ENCODE peak calls at places on chromosomes 5 and 9, in ten cellular contexts. One of them, this sample, is unnamed.

GRCh38 chr9:134651226-134651905 is 9.8 kb downstream of the COL5A1 start:
- DNase-seq in cerebellar nuclear complex: no peak
- DNase-seq in brain microvascular endothelial cell: no peak
- DNase-seq in nephron progenitor cell: no peak
- DNase-seq in fibroblast of the aortic adventitia: no peak
- DNase-seq in iris pigment epithelial cell: no peak
- DNase-seq in sciatic nerve: peak
- DNase-seq in aorta: peak
- DNase-seq in WTC11: no peak
- DNase-seq in activated CD4-positive, CD25-positive, alpha-beta regulatory T cell: no peak
- DNase-seq in this sample: no peak

GRCh38 chr5:135135530-135136201 is 101.6 kb upstream of the PITX1 start:
- DNase-seq in iris pigment epithelial cell: peak
- DNase-seq in aorta: peak
- DNase-seq in nephron progenitor cell: no peak
- DNase-seq in fibroblast of the aortic adventitia: peak
- DNase-seq in cerebellar nuclear complex: no peak
- DNase-seq in sciatic nerve: no peak
- DNase-seq in brain microvascular endothelial cell: peak
- DNase-seq in WTC11: no peak
- DNase-seq in activated CD4-positive, CD25-positive, alpha-beta regulatory T cell: no peak
- DNase-seq in this sample: no peak

GRCh38 chr5:110703481-110703880 is 23.0 kb downstream of the TMEM232 start:
- DNase-seq in fibroblast of the aortic adventitia: no peak
- DNase-seq in sciatic nerve: no peak
- DNase-seq in iris pigment epithelial cell: no peak
- DNase-seq in WTC11: no peak
- DNase-seq in nephron progenitor cell: no peak
- DNase-seq in aorta: no peak
- DNase-seq in cerebellar nuclear complex: no peak
- DNase-seq in brain microvascular endothelial cell: no peak
- DNase-seq in activated CD4-positive, CD25-positive, alpha-beta regulatory T cell: no peak
- DNase-seq in this sample: no peak

GRCh38 chr5:39049298-39049697 is 24.9 kb downstream of the RICTOR start:
- DNase-seq in fibroblast of the aortic adventitia: no peak
- DNase-seq in cerebellar nuclear complex: no peak
- DNase-seq in nephron progenitor cell: no peak
- DNase-seq in iris pigment epithelial cell: no peak
- DNase-seq in brain microvascular endothelial cell: no peak
- DNase-seq in WTC11: no peak
- DNase-seq in sciatic nerve: no peak
- DNase-seq in activated CD4-positive, CD25-positive, alpha-beta regulatory T cell: no peak
- DNase-seq in aorta: no peak
- DNase-seq in this sample: no peak

GRCh38 chr9:784202-784601 is 57.3 kb upstream of the DMRT1 start:
- DNase-seq in activated CD4-positive, CD25-positive, alpha-beta regulatory T cell: no peak
- DNase-seq in WTC11: no peak
- DNase-seq in brain microvascular endothelial cell: no peak
- DNase-seq in sciatic nerve: no peak
- DNase-seq in fibroblast of the aortic adventitia: no peak
- DNase-seq in cerebellar nuclear complex: no peak
- DNase-seq in aorta: no peak
- DNase-seq in nephron progenitor cell: no peak
- DNase-seq in iris pigment epithelial cell: peak
- DNase-seq in this sample: no peak

GRCh38 chr9:136485651-136486050 is 2.8 kb upstream of the SEC16A start:
- DNase-seq in nephron progenitor cell: peak
- DNase-seq in aorta: no peak
- DNase-seq in activated CD4-positive, CD25-positive, alpha-beta regulatory T cell: no peak
- DNase-seq in brain microvascular endothelial cell: no peak
- DNase-seq in WTC11: no peak
- DNase-seq in fibroblast of the aortic adventitia: no peak
- DNase-seq in sciatic nerve: peak
- DNase-seq in cerebellar nuclear complex: no peak
- DNase-seq in iris pigment epithelial cell: no peak
- DNase-seq in this sample: no peak

GRCh38 chr5:123720955-123721354 is 209.0 kb downstream of the CSNK1G3 start:
- DNase-seq in brain microvascular endothelial cell: peak
- DNase-seq in nephron progenitor cell: no peak
- DNase-seq in sciatic nerve: no peak
- DNase-seq in cerebellar nuclear complex: no peak
- DNase-seq in iris pigment epithelial cell: peak
- DNase-seq in WTC11: no peak
- DNase-seq in activated CD4-positive, CD25-positive, alpha-beta regulatory T cell: no peak
- DNase-seq in fibroblast of the aortic adventitia: no peak
- DNase-seq in aorta: no peak
- DNase-seq in this sample: no peak

GRCh38 chr5:43227655-43228054 is 35.6 kb downstream of the NIM1K start:
- DNase-seq in WTC11: no peak
- DNase-seq in fibroblast of the aortic adventitia: peak
- DNase-seq in sciatic nerve: no peak
- DNase-seq in cerebellar nuclear complex: no peak
- DNase-seq in iris pigment epithelial cell: peak
- DNase-seq in aorta: no peak
- DNase-seq in activated CD4-positive, CD25-positive, alpha-beta regulatory T cell: no peak
- DNase-seq in nephron progenitor cell: no peak
- DNase-seq in brain microvascular endothelial cell: peak
- DNase-seq in this sample: no peak

GRCh38 chr5:142874537-142874936 is 104.4 kb downstream of the ARHGAP26 start:
- DNase-seq in sciatic nerve: peak
- DNase-seq in iris pigment epithelial cell: no peak
- DNase-seq in WTC11: no peak
- DNase-seq in brain microvascular endothelial cell: peak
- DNase-seq in activated CD4-positive, CD25-positive, alpha-beta regulatory T cell: no peak
- DNase-seq in cerebellar nuclear complex: no peak
- DNase-seq in nephron progenitor cell: no peak
- DNase-seq in fibroblast of the aortic adventitia: peak
- DNase-seq in aorta: peak
- DNase-seq in this sample: peak

GRCh38 chr5:151651997-151652645 is 34.6 kb downstream of the SPARC start:
- DNase-seq in WTC11: peak
- DNase-seq in brain microvascular endothelial cell: peak
- DNase-seq in aorta: peak
- DNase-seq in cerebellar nuclear complex: peak
- DNase-seq in sciatic nerve: peak
- DNase-seq in iris pigment epithelial cell: peak
- DNase-seq in nephron progenitor cell: peak
- DNase-seq in activated CD4-positive, CD25-positive, alpha-beta regulatory T cell: peak
- DNase-seq in fibroblast of the aortic adventitia: peak
- DNase-seq in this sample: no peak

GRCh38 chr5:53008751-53009150 is 19.6 kb downstream of the ITGA2 start:
- DNase-seq in iris pigment epithelial cell: peak
- DNase-seq in brain microvascular endothelial cell: peak
- DNase-seq in sciatic nerve: no peak
- DNase-seq in nephron progenitor cell: no peak
- DNase-seq in cerebellar nuclear complex: no peak
- DNase-seq in fibroblast of the aortic adventitia: no peak
- DNase-seq in aorta: no peak
- DNase-seq in activated CD4-positive, CD25-positive, alpha-beta regulatory T cell: no peak
- DNase-seq in WTC11: no peak
- DNase-seq in this sample: no peak

GRCh38 chr5:133398646-133399081 is 213.7 kb downstream of the FSTL4 start:
- DNase-seq in sciatic nerve: no peak
- DNase-seq in iris pigment epithelial cell: no peak
- DNase-seq in cerebellar nuclear complex: no peak
- DNase-seq in WTC11: no peak
- DNase-seq in brain microvascular endothelial cell: no peak
- DNase-seq in activated CD4-positive, CD25-positive, alpha-beta regulatory T cell: no peak
- DNase-seq in aorta: no peak
- DNase-seq in fibroblast of the aortic adventitia: no peak
- DNase-seq in nephron progenitor cell: no peak
- DNase-seq in this sample: no peak

GRCh38 chr9:114290561-114290986 is 32.3 kb upstream of the ORM1 start:
- DNase-seq in cerebellar nuclear complex: no peak
- DNase-seq in sciatic nerve: peak
- DNase-seq in aorta: peak
- DNase-seq in nephron progenitor cell: no peak
- DNase-seq in iris pigment epithelial cell: no peak
- DNase-seq in fibroblast of the aortic adventitia: no peak
- DNase-seq in WTC11: no peak
- DNase-seq in brain microvascular endothelial cell: no peak
- DNase-seq in activated CD4-positive, CD25-positive, alpha-beta regulatory T cell: no peak
- DNase-seq in this sample: no peak

GRCh38 chr5:25295067-25295466 is 650.3 kb upstream of the CDH10 start:
- DNase-seq in aorta: no peak
- DNase-seq in iris pigment epithelial cell: no peak
- DNase-seq in WTC11: no peak
- DNase-seq in activated CD4-positive, CD25-positive, alpha-beta regulatory T cell: no peak
- DNase-seq in fibroblast of the aortic adventitia: no peak
- DNase-seq in cerebellar nuclear complex: no peak
- DNase-seq in nephron progenitor cell: no peak
- DNase-seq in brain microvascular endothelial cell: no peak
- DNase-seq in sciatic nerve: no peak
- DNase-seq in this sample: no peak

GRCh38 chr5:78615697-78616096 is 32.9 kb downstream of the LHFPL2 start:
- DNase-seq in fibroblast of the aortic adventitia: peak
- DNase-seq in sciatic nerve: no peak
- DNase-seq in WTC11: no peak
- DNase-seq in brain microvascular endothelial cell: no peak
- DNase-seq in aorta: no peak
- DNase-seq in iris pigment epithelial cell: no peak
- DNase-seq in activated CD4-positive, CD25-positive, alpha-beta regulatory T cell: no peak
- DNase-seq in cerebellar nuclear complex: no peak
- DNase-seq in nephron progenitor cell: no peak
- DNase-seq in this sample: no peak

GRCh38 chr5:109455598-109456096 is 45.9 kb upstream of the PJA2 start:
- DNase-seq in cerebellar nuclear complex: no peak
- DNase-seq in fibroblast of the aortic adventitia: peak
- DNase-seq in WTC11: no peak
- DNase-seq in nephron progenitor cell: no peak
- DNase-seq in iris pigment epithelial cell: peak
- DNase-seq in brain microvascular endothelial cell: peak
- DNase-seq in aorta: no peak
- DNase-seq in sciatic nerve: no peak
- DNase-seq in activated CD4-positive, CD25-positive, alpha-beta regulatory T cell: no peak
- DNase-seq in this sample: peak

GRCh38 chr5:95403996-95404395 is 12.8 kb downstream of the FAM81B start:
- DNase-seq in iris pigment epithelial cell: peak
- DNase-seq in cerebellar nuclear complex: no peak
- DNase-seq in aorta: no peak
- DNase-seq in nephron progenitor cell: no peak
- DNase-seq in activated CD4-positive, CD25-positive, alpha-beta regulatory T cell: no peak
- DNase-seq in sciatic nerve: no peak
- DNase-seq in brain microvascular endothelial cell: no peak
- DNase-seq in WTC11: no peak
- DNase-seq in fibroblast of the aortic adventitia: peak
- DNase-seq in this sample: no peak

GRCh38 chr5:123813937-123814624 is 302.1 kb downstream of the CSNK1G3 start:
- DNase-seq in cerebellar nuclear complex: no peak
- DNase-seq in iris pigment epithelial cell: peak
- DNase-seq in WTC11: no peak
- DNase-seq in brain microvascular endothelial cell: no peak
- DNase-seq in aorta: no peak
- DNase-seq in fibroblast of the aortic adventitia: no peak
- DNase-seq in sciatic nerve: no peak
- DNase-seq in nephron progenitor cell: no peak
- DNase-seq in activated CD4-positive, CD25-positive, alpha-beta regulatory T cell: no peak
- DNase-seq in this sample: no peak

GRCh38 chr9:75414367-75415160 is 326.2 kb downstream of the OSTF1 start:
- DNase-seq in WTC11: no peak
- DNase-seq in aorta: no peak
- DNase-seq in fibroblast of the aortic adventitia: no peak
- DNase-seq in activated CD4-positive, CD25-positive, alpha-beta regulatory T cell: no peak
- DNase-seq in sciatic nerve: no peak
- DNase-seq in nephron progenitor cell: no peak
- DNase-seq in iris pigment epithelial cell: no peak
- DNase-seq in brain microvascular endothelial cell: no peak
- DNase-seq in cerebellar nuclear complex: no peak
- DNase-seq in this sample: no peak

GRCh38 chr9:136723362-136723976 is 11.1 kb downstream of the DIPK1B start:
- DNase-seq in sciatic nerve: no peak
- DNase-seq in nephron progenitor cell: no peak
- DNase-seq in fibroblast of the aortic adventitia: no peak
- DNase-seq in activated CD4-positive, CD25-positive, alpha-beta regulatory T cell: no peak
- DNase-seq in cerebellar nuclear complex: no peak
- DNase-seq in brain microvascular endothelial cell: no peak
- DNase-seq in iris pigment epithelial cell: no peak
- DNase-seq in aorta: no peak
- DNase-seq in WTC11: no peak
- DNase-seq in this sample: no peak

GRCh38 chr9:127546125-127546832 is 65.8 kb upstream of the STXBP1 start:
- DNase-seq in activated CD4-positive, CD25-positive, alpha-beta regulatory T cell: no peak
- DNase-seq in aorta: peak
- DNase-seq in nephron progenitor cell: no peak
- DNase-seq in fibroblast of the aortic adventitia: no peak
- DNase-seq in iris pigment epithelial cell: no peak
- DNase-seq in cerebellar nuclear complex: no peak
- DNase-seq in brain microvascular endothelial cell: no peak
- DNase-seq in sciatic nerve: no peak
- DNase-seq in WTC11: no peak
- DNase-seq in this sample: no peak